ENCODE peak calls at places on chromosomes 5 and 9, in six cellular contexts. G, J, L, S, Z and P are unnamed samples.

GRCh38 chr5:38265546-38266179 is 7.3 kb downstream of the EGFLAM start:
- DNase-seq in G (peak), J (peak), L (peak), S (peak), Z (peak), P (no peak)

GRCh38 chr5:135209495-135209837 is 175.4 kb upstream of the PITX1 start:
- DNase-seq in G (no peak), J (peak), L (no peak), S (no peak), Z (no peak), P (no peak)

GRCh38 chr5:160266044-160266718 is 36.9 kb downstream of the FABP6 start:
- DNase-seq in G (no peak), J (no peak), L (no peak), S (no peak), Z (no peak), P (no peak)

GRCh38 chr9:122220673-122221222 is 8.0 kb downstream of the LHX6 start:
- DNase-seq in G (no peak), J (no peak), L (no peak), S (no peak), Z (no peak), P (no peak)

GRCh38 chr5:136738829-136739228 is 373.5 kb upstream of the TRPC7 start:
- DNase-seq in G (no peak), J (no peak), L (no peak), S (no peak), Z (no peak), P (no peak)

GRCh38 chr9:126615251-126615790 is 1.6 kb downstream of the LMX1B start:
- DNase-seq in G (peak), J (peak), L (peak), S (no peak), Z (no peak), P (no peak)

GRCh38 chr5:5078009-5078897 is 61.9 kb upstream of the ADAMTS16 start:
- DNase-seq in G (no peak), J (no peak), L (no peak), S (no peak), Z (no peak), P (no peak)

GRCh38 chr9:111605041-111605559 is 5.7 kb upstream of the PTGR1 start:
- DNase-seq in G (no peak), J (peak), L (no peak), S (no peak), Z (peak), P (no peak)

GRCh38 chr5:180646963-180647305 is 2.5 kb downstream of the FLT4 start:
- DNase-seq in G (no peak), J (no peak), L (no peak), S (no peak), Z (no peak), P (no peak)

GRCh38 chr9:95764490-95764889 is 111.0 kb upstream of the ERCC6L2 start:
- DNase-seq in G (no peak), J (no peak), L (no peak), S (no peak), Z (no peak), P (no peak)

GRCh38 chr9:95344735-95345134 is 27.2 kb upstream of the FANCC start:
- DNase-seq in G (no peak), J (no peak), L (no peak), S (no peak), Z (no peak), P (no peak)

GRCh38 chr5:17395516-17395915 is 102.5 kb upstream of the TAF11L2 start:
- DNase-seq in G (no peak), J (no peak), L (no peak), S (no peak), Z (no peak), P (no peak)

GRCh38 chr9:128168731-128169308 is 8.8 kb downstream of the BBLN start:
- DNase-seq in G (no peak), J (no peak), L (no peak), S (no peak), Z (no peak), P (no peak)

GRCh38 chr9:438961-439768 is 224.5 kb downstream of the DOCK8 start:
- DNase-seq in G (peak), J (no peak), L (peak), S (no peak), Z (no peak), P (no peak)

GRCh38 chr9:33082135-33082534 is 5.7 kb upstream of the SMU1 start:
- DNase-seq in G (no peak), J (no peak), L (no peak), S (no peak), Z (no peak), P (no peak)

GRCh38 chr5:60632153-60632552 is 67.8 kb downstream of the DEPDC1B start:
- DNase-seq in G (no peak), J (no peak), L (no peak), S (no peak), Z (no peak), P (no peak)

GRCh38 chr5:98905857-98906688 is 22.7 kb downstream of the CHD1 start:
- DNase-seq in G (peak), J (no peak), L (peak), S (no peak), Z (peak), P (no peak)

GRCh38 chr9:84393266-84393905 is 52.8 kb upstream of the SLC28A3 start:
- DNase-seq in G (no peak), J (no peak), L (no peak), S (no peak), Z (no peak), P (no peak)

GRCh38 chr5:82465235-82465634 is 187.1 kb upstream of the RPS23 start:
- DNase-seq in G (peak), J (no peak), L (peak), S (no peak), Z (no peak), P (no peak)

GRCh38 chr5:82470185-82470584 is 192.0 kb upstream of the RPS23 start:
- DNase-seq in G (no peak), J (no peak), L (peak), S (no peak), Z (no peak), P (no peak)

GRCh38 chr5:82467006-82467561 is 188.9 kb upstream of the RPS23 start:
- DNase-seq in G (peak), J (no peak), L (peak), S (no peak), Z (no peak), P (no peak)
- TF ChIP-seq CTCF in G (peak), J (no peak), L (peak), S (no peak), Z (no peak), P (no peak)

DNA sequence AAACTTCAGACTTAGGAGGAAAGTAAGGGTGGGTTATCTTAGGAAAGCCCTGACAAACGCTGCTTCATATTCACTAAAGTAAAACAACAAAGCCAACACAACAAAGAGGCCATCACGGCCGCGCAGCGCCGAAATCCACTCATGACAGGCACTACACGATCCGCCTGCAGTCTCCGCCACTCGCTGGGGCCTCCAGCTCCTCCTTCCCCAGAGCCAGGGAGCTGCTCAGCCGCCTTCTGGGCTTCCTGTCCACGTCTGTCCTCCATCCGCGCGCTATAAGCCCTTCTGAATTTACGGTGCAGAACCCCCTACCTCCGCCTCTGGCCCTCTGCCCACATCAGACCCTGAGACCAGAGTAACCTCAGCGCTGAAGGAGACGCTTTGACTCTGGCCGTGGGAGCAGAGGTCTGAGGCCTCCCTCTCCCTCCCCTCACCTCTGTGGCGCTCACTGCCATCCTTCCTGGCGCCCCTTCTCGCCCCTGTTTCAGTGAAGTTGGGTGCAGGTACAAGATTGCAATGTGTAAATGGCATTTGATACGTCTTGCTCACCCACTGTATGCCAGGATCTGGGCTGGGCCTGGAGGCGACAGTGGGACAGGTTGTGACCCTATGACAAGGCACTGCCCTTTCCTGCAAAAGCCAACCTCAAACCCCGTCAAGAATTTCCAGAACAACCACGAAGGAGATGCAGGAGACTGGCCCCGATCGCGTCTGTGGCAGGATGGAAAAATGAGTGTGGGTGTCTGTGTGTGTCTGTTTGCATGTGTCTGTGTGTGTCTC is 74.9 kb upstream of the PHYKPL start:
- DNase-seq in G (no peak), J (no peak), L (no peak), S (no peak), Z (no peak), P (no peak)
- H3K4me3 ChIP-seq in G (no peak), J (no peak), L (no peak), S (no peak), Z (no peak), P (no peak)

GRCh38 chr9:35162605-35163315 is 951 bp downstream of the UNC13B start:
- DNase-seq in G (no peak), J (no peak), L (no peak), S (no peak), Z (no peak), P (no peak)
- TF ChIP-seq CTCF in G (no peak), J (no peak), L (no peak), S (no peak), Z (no peak), P (no peak)

GRCh38 chr5:116492016-116492623 is 82.5 kb downstream of the SEMA6A start:
- DNase-seq in G (peak), J (no peak), L (peak), S (no peak), Z (no peak), P (peak)

GRCh38 chr5:116492776-116493175 is 81.8 kb downstream of the SEMA6A start:
- DNase-seq in G (no peak), J (no peak), L (no peak), S (no peak), Z (no peak), P (no peak)

GRCh38 chr5:116497648-116498047 is 77.0 kb downstream of the SEMA6A start:
- DNase-seq in G (no peak), J (no peak), L (no peak), S (no peak), Z (no peak), P (no peak)

GRCh38 chr5:116495786-116496185 is 78.8 kb downstream of the SEMA6A start:
- DNase-seq in G (no peak), J (no peak), L (no peak), S (no peak), Z (no peak), P (no peak)

GRCh38 chr5:116494784-116495480 is 79.7 kb downstream of the SEMA6A start:
- DNase-seq in G (no peak), J (no peak), L (no peak), S (no peak), Z (no peak), P (no peak)
- H3K4me3 ChIP-seq in G (no peak), J (no peak), L (no peak), S (no peak), Z (no peak), P (no peak)